ENCODE peak calls at places on chromosomes 16 and 17, in five cellular contexts. D, R, F, J and O are unnamed samples.
A peak's percentile ranks its signal among the peaks of the same experiment; 100 is the strongest.

GRCh38 chr17:29412780-29413565 is 22.8 kb downstream of the TAOK1 start:
- DNase-seq in J (no peak), F (no peak), R (no peak), D (peak; percentile 84), O (peak; percentile 53)

GRCh38 chr17:63775420-63775819 is 1.4 kb downstream of the DDX42 start:
- DNase-seq in F (no peak), R (no peak), D (no peak), J (no peak), O (peak; percentile 3)

GRCh38 chr17:38748329-38749221 is at the start of gene PCGF2:
- DNase-seq in F (peak; percentile 72), D (peak; percentile 84), R (peak; percentile 88), J (peak; percentile 96), O (peak; percentile 83)

GRCh38 chr16:73172621-73173312 is 124.8 kb upstream of the ZFHX3 start:
- DNase-seq in J (peak; percentile 86), D (peak; percentile 99), F (no peak), R (peak; percentile 86), O (peak; percentile 43)

GRCh38 chr17:78925234-78925633 is at the start of gene TIMP2:
- DNase-seq in R (peak; percentile 90), J (peak; percentile 90), D (peak; percentile 81), F (peak; percentile 64), O (peak; percentile 50)

GRCh38 chr17:55726440-55726839 is 3.8 kb upstream of the TMEM100 start:
- DNase-seq in D (peak; percentile 100), F (peak; percentile 19), R (peak; percentile 17), J (peak; percentile 70), O (peak; percentile 82)

GRCh38 chr16:87560428-87561199 is 41.7 kb upstream of the JPH3 start:
- DNase-seq in R (peak; percentile 51), F (no peak), D (peak; percentile 44), J (peak; percentile 19), O (no peak)

GRCh38 chr17:1180958-1181768 is 1.4 kb upstream of the ABR start:
- DNase-seq in F (no peak), D (no peak), J (no peak), R (no peak), O (no peak)

GRCh38 chr17:69434164-69434579 is 19.7 kb downstream of the MAP2K6 start:
- DNase-seq in F (no peak), J (peak; percentile 8), R (no peak), D (peak; percentile 49), O (peak; percentile 92)

GRCh38 chr17:60139438-60140285 is 10.1 kb upstream of the CA4 start:
- DNase-seq in F (peak; percentile 23), J (peak; percentile 71), D (peak; percentile 56), R (peak; percentile 75), O (peak; percentile 77)

GRCh38 chr17:80474231-80474932 is 2.0 kb downstream of the NPTX1 start:
- DNase-seq in D (peak; percentile 41), R (no peak), F (no peak), J (no peak), O (peak; percentile 28)

GRCh38 chr17:44092051-44092450 is 21.5 kb downstream of the G6PC3 start:
- DNase-seq in F (no peak), J (no peak), R (no peak), D (no peak), O (no peak)

GRCh38 chr16:14186007-14186953 is 115.2 kb downstream of the MRTFB start:
- DNase-seq in R (no peak), F (peak; percentile 7), J (peak; percentile 56), D (peak; percentile 90), O (peak; percentile 26)

GRCh38 chr17:8160741-8161221 is 2.0 kb downstream of the VAMP2 start:
- DNase-seq in J (no peak), R (no peak), F (no peak), D (no peak), O (no peak)

GRCh38 chr16:55825115-55825728 is 7.7 kb downstream of the CES1 start:
- DNase-seq in J (no peak), R (no peak), D (no peak), F (no peak), O (no peak)

GRCh38 chr16:46762583-46762982 is 14.4 kb upstream of the MYLK3 start:
- DNase-seq in D (no peak), F (no peak), R (no peak), J (no peak), O (peak; percentile 47)

GRCh38 chr17:56174421-56174820 is 21.1 kb downstream of the ANKFN1 start:
- DNase-seq in F (peak; percentile 24), R (no peak), J (no peak), D (peak; percentile 36), O (no peak)

GRCh38 chr16:83356986-83357385 is 450.8 kb upstream of the HSBP1 start:
- DNase-seq in D (no peak), F (no peak), R (no peak), J (no peak), O (no peak)

GRCh38 chr17:17285951-17286350 is 4.9 kb upstream of the COPS3 start:
- DNase-seq in F (no peak), J (no peak), D (no peak), R (no peak), O (no peak)

GRCh38 chr16:55367301-55367745 is 43.3 kb downstream of the IRX6 start:
- DNase-seq in R (no peak), J (no peak), D (peak; percentile 9), F (no peak), O (no peak)

GRCh38 chr17:82661717-82662683 is 13.8 kb upstream of the WDR45B start:
- DNase-seq in F (no peak), D (no peak), R (no peak), J (no peak), O (no peak)

GRCh38 chr17:60422162-60422665 is at the start of gene CHCT1:
- DNase-seq in J (no peak), R (no peak), F (no peak), D (no peak), O (no peak)

GRCh38 chr16:66359811-66360608 is 6.5 kb upstream of the CDH5 start:
- DNase-seq in J (peak; percentile 66), R (no peak), D (no peak), F (no peak), O (peak; percentile 20)

GRCh38 chr16:85165781-85166180 is 53.5 kb upstream of the CIBAR2 start:
- DNase-seq in D (no peak), J (no peak), F (no peak), R (no peak), O (no peak)

GRCh38 chr17:46029627-46030026 is 30.6 kb downstream of the STH start:
- DNase-seq in F (no peak), J (no peak), D (no peak), R (no peak), O (no peak)

GRCh38 chr17:60137731-60138130 is 12.0 kb upstream of the CA4 start:
- DNase-seq in R (no peak), F (no peak), D (no peak), J (no peak), O (no peak)

GRCh38 chr16:71537643-71538042 is 11.4 kb downstream of the CHST4 start:
- DNase-seq in D (peak; percentile 47), F (no peak), J (no peak), R (peak; percentile 55), O (peak; percentile 79)

GRCh38 chr16:50311891-50312501 is 45.6 kb downstream of the ADCY7 start:
- DNase-seq in J (no peak), F (no peak), R (no peak), D (no peak), O (no peak)

GRCh38 chr16:4494746-4495490 is 18.7 kb downstream of the HMOX2 start:
- DNase-seq in D (peak; percentile 80), R (no peak), J (no peak), F (no peak), O (peak; percentile 97)

GRCh38 chr17:61309857-61310256 is 89.8 kb upstream of the TBX2 start:
- DNase-seq in D (peak; percentile 94), F (no peak), J (no peak), R (no peak), O (peak; percentile 72)

GRCh38 chr16:55471448-55472097 is 7.4 kb upstream of the MMP2 start:
- DNase-seq in D (peak; percentile 90), J (no peak), R (no peak), F (no peak), O (peak; percentile 83)

GRCh38 chr17:79622776-79623175 is 11.9 kb upstream of the RBFOX3 start:
- DNase-seq in F (no peak), J (peak; percentile 2), D (no peak), R (no peak), O (no peak)

GRCh38 chr16:73054732-73055481 is 7.0 kb upstream of the ZFHX3 start:
- DNase-seq in F (no peak), J (no peak), D (peak; percentile 73), R (no peak), O (peak; percentile 70)

DNA sequence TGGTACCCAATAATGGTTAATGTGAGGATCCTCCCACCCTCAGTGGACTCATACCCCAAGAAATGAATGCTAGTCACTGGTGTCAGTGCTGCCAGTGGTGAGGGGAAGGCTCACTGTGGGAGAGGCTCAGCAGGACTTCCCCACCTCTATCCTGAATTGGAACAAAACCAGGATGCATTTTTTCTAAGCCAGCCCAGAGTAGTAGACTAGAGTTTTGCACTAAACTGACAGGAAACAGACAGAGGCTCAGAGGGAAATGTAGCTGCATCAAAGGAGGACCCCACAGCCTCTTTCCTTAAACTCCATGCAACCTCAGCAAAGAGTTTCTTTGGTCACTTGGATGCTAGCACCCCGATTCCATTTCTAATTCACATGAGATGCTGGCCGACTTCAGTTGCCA is 10.6 kb upstream of the SKAP1 start:
- DNase-seq in D (no peak), F (no peak), J (no peak), R (no peak), O (no peak)
- H3K4me3 ChIP-seq in D (no peak overlapping the region), F (no peak overlapping the region), J (no peak overlapping the region), R (no peak overlapping the region), O (no peak overlapping the region)

GRCh38 chr17:57433396-57433944 is 177.1 kb downstream of the MSI2 start:
- DNase-seq in J (no peak), D (no peak), R (no peak), F (no peak), O (no peak)
- TF ChIP-seq CTCF in J (no peak), D (no peak), R (no peak), F (no peak), O (no peak)

DNA sequence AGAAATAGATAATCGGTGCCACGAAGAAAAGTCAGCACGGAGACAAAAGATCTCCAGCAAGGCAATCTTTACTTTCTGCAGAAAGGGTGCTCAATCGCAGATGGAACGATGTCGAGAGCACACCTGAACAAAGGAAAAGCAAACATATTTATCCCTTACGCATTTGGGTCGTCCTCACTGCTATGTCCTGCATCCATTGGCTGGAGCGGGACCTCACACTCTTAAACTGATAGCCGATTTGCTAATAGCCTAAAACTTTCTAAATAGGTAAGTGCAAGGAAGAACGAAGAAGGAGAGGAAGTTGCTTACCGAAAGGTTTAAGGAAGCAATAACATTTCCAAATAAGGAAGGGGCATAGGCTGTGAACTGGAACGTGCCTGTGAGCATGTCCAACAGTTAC is 1.2 kb upstream of the AKAP10 start:
- DNase-seq in J (no peak), D (no peak), F (no peak), R (no peak), O (no peak)
- H3K4me3 ChIP-seq in J (peak overlapping the region; percentile 91), D (no peak overlapping the region), F (no peak overlapping the region), R (peak overlapping the region; percentile 94), O (no peak overlapping the region)

GRCh38 chr17:2779545-2779944 is 16.7 kb upstream of the RAP1GAP2 start:
- DNase-seq in F (no peak), J (no peak), R (no peak), D (no peak), O (no peak)

GRCh38 chr17:2780931-2781454 is 15.2 kb upstream of the RAP1GAP2 start:
- DNase-seq in F (no peak), J (no peak), D (no peak), R (no peak), O (no peak)

GRCh38 chr17:2780256-2780655 is 16.0 kb upstream of the RAP1GAP2 start:
- DNase-seq in F (no peak), R (no peak), D (no peak), J (no peak), O (no peak)

GRCh38 chr17:2783310-2784030 is 12.8 kb upstream of the RAP1GAP2 start:
- DNase-seq in F (no peak), R (no peak), D (no peak), J (no peak), O (no peak)

GRCh38 chr17:2782030-2782429 is 14.2 kb upstream of the RAP1GAP2 start:
- DNase-seq in D (peak; percentile 53), J (no peak), F (no peak), R (no peak), O (no peak)
- TF ChIP-seq CTCF in D (no peak), J (no peak), F (no peak), R (no peak), O (no peak)